ENCODE peak calls at places on chromosome 9, in six cellular contexts. W is CD8-positive, alpha-beta T cell; O is mesothelial cell of epicardium; H is MM.1S; K is astrocyte of the spinal cord; Y is A549. F is an unnamed sample.

GRCh38 chr9:89886281-89886700 is 281.5 kb downstream of the GADD45G start:
- DNase-seq in H (no peak), Y (no peak), O (no peak), K (peak), W (no peak), F (no peak)

GRCh38 chr9:106868096-106868495 is 5.1 kb downstream of the ZNF462 start:
- DNase-seq in W (no peak), Y (no peak), O (no peak), H (no peak), K (no peak), F (no peak)

GRCh38 chr9:2622361-2623045 is 916 bp downstream of the VLDLR start:
- DNase-seq in W (no peak), K (no peak), O (peak), H (no peak), Y (no peak), F (no peak)

GRCh38 chr9:115006660-115007059 is 76.3 kb upstream of the TNFSF8 start:
- DNase-seq in W (no peak), H (no peak), K (peak), O (no peak), Y (no peak), F (peak)

GRCh38 chr9:128045876-128046275 is 21.2 kb downstream of the NAIF1 start:
- DNase-seq in K (no peak), W (no peak), Y (no peak), O (no peak), H (no peak), F (no peak)

GRCh38 chr9:89880721-89881120 is 275.9 kb downstream of the GADD45G start:
- DNase-seq in K (no peak), W (no peak), O (no peak), Y (no peak), H (no peak), F (no peak)

GRCh38 chr9:107943901-107944300 is 454.3 kb upstream of the KLF4 start:
- DNase-seq in Y (no peak), H (no peak), W (no peak), O (no peak), K (no peak), F (no peak)

GRCh38 chr9:109781086-109781485 is 1.1 kb downstream of the PALM2AKAP2 start:
- DNase-seq in K (no peak), O (no peak), W (no peak), H (no peak), Y (no peak), F (no peak)

GRCh38 chr9:1994180-1994579 is 21.0 kb upstream of the SMARCA2 start:
- DNase-seq in K (no peak), H (no peak), O (no peak), W (no peak), Y (no peak), F (no peak)

GRCh38 chr9:120692901-120693573 is 21.2 kb downstream of the MEGF9 start:
- DNase-seq in H (no peak), Y (no peak), W (no peak), O (no peak), K (peak), F (peak)

GRCh38 chr9:38318755-38319495 is 73.6 kb upstream of the ALDH1B1 start:
- DNase-seq in K (peak), W (no peak), O (no peak), Y (peak), H (peak), F (no peak)

GRCh38 chr9:16090907-16091629 is 538.2 kb downstream of the CCDC171 start:
- DNase-seq in W (no peak), Y (no peak), O (no peak), K (no peak), H (no peak), F (no peak)

GRCh38 chr9:35605336-35606137 is 475 bp downstream of the TESK1 start:
- DNase-seq in W (peak), H (peak), Y (no peak), O (no peak), K (no peak), F (no peak)

GRCh38 chr9:92618633-92619225 is 51.2 kb downstream of the IPPK start:
- DNase-seq in W (no peak), Y (no peak), H (no peak), K (no peak), O (no peak), F (no peak)

GRCh38 chr9:113446323-113446740 is 17.2 kb upstream of the RGS3 start:
- DNase-seq in H (peak), Y (peak), O (no peak), W (no peak), K (peak), F (peak)

GRCh38 chr9:91785403-91785917 is 164.6 kb downstream of the ROR2 start:
- DNase-seq in H (no peak), Y (no peak), O (no peak), W (no peak), K (no peak), F (no peak)

GRCh38 chr9:80076105-80076504 is 504.3 kb downstream of the TLE4 start:
- DNase-seq in O (no peak), W (no peak), Y (no peak), H (no peak), K (no peak), F (no peak)

GRCh38 chr9:126126807-126127206 is 199.8 kb upstream of the MVB12B start:
- DNase-seq in H (no peak), Y (no peak), O (no peak), K (no peak), W (no peak), F (no peak)

GRCh38 chr9:69046723-69047122 is 11.2 kb downstream of the FXN start:
- DNase-seq in W (no peak), O (no peak), Y (no peak), K (no peak), H (no peak), F (no peak)

GRCh38 chr9:69049094-69049493 is 13.5 kb downstream of the FXN start:
- DNase-seq in O (no peak), Y (no peak), H (no peak), K (no peak), W (no peak), F (no peak)

GRCh38 chr9:69045821-69046220 is 10.3 kb downstream of the FXN start:
- DNase-seq in Y (no peak), H (no peak), O (no peak), W (no peak), K (no peak), F (no peak)

GRCh38 chr9:69044226-69045219 is 9.0 kb downstream of the FXN start:
- DNase-seq in K (peak), H (peak), W (no peak), Y (no peak), O (no peak), F (no peak)

GRCh38 chr9:69047331-69047730 is 11.8 kb downstream of the FXN start:
- DNase-seq in O (no peak), H (no peak), Y (no peak), K (peak), W (no peak), F (no peak)
- TF ChIP-seq CTCF in O (no peak), H (no peak), Y (no peak), K (no peak), W (no peak), F (no peak)

GRCh38 chr9:116861321-116861720 is 174.2 kb downstream of the TRIM32 start:
- DNase-seq in Y (no peak), W (no peak), O (no peak), K (no peak), H (no peak), F (no peak)

GRCh38 chr9:116855881-116856662 is 169.0 kb downstream of the TRIM32 start:
- DNase-seq in K (no peak), O (no peak), Y (no peak), H (no peak), W (no peak), F (no peak)

GRCh38 chr9:116857321-116857720 is 170.2 kb downstream of the TRIM32 start:
- DNase-seq in K (no peak), Y (no peak), H (no peak), O (no peak), W (no peak), F (no peak)

GRCh38 chr9:116860509-116861120 is 173.5 kb downstream of the TRIM32 start:
- DNase-seq in Y (peak), K (peak), W (no peak), O (peak), H (no peak), F (peak)

GRCh38 chr9:116859763-116860162 is 172.7 kb downstream of the TRIM32 start:
- DNase-seq in K (no peak), H (no peak), Y (no peak), W (no peak), O (no peak), F (no peak)
- TF ChIP-seq CTCF in K (no peak), H (no peak), Y (no peak), W (no peak), O (no peak), F (no peak)

GRCh38 chr9:136926154-136926704 is 18.3 kb downstream of the FBXW5 start:
- DNase-seq in Y (no peak), K (no peak), H (no peak), W (no peak), O (no peak), F (no peak)
- TF ChIP-seq CTCF in Y (peak), K (peak), H (no peak), W (no peak), O (no peak), F (peak)

GRCh38 chr9:131125038-131125287 is 423 bp upstream of the NUP214 start:
- DNase-seq in K (no peak), O (no peak), W (no peak), Y (peak), H (no peak), F (no peak)

GRCh38 chr9:131129183-131129582 is 3.8 kb downstream of the NUP214 start:
- DNase-seq in W (no peak), H (no peak), O (no peak), K (no peak), Y (no peak), F (no peak)

GRCh38 chr9:131126059-131126426 is 657 bp downstream of the NUP214 start:
- DNase-seq in W (no peak), O (no peak), K (no peak), H (no peak), Y (no peak), F (no peak)

GRCh38 chr9:131122158-131122557 is 3.2 kb upstream of the NUP214 start:
- DNase-seq in W (no peak), H (no peak), Y (no peak), K (no peak), O (no peak), F (no peak)

DNA sequence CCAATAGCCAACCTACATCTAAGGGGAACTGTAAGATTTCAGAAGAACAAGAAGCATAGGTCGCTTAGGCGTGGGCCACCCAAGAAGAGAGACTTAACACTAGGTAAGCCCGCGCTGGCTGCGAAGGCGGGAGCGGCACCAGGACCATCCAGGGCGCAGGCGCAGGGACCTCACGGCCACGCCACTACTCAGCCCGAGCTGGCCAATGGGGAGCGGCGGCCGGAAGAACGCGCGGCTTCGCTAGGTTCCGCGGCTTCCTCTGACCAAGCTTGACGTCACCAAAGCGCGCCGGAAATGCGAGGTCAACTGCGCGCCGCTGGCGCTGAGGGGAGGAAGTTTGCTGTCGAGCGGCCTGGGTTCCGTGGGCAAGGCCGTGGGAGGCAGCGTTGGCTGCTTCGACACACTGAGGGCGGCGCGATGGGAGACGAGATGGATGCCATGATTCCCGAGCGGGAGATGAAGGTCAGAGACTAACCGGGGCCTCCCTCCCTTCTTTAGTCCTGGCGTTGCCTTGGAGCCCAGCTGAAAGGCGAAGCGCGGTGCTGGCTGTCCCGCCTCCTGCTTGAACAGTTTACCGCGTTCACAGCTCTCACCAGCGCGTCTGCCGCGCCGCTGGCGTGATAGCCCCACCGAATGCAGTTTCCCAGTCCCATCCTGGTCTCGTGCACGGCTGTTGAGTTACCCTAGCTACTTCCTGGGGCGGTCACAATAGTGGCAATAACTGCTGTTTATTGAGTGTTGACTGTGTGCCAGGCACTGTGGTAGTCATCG is at the start of gene NUP214:
- DNase-seq in H (peak), K (peak), O (peak), Y (peak), W (peak), F (peak)
- TF ChIP-seq CTCF in H (no peak), K (no peak), O (no peak), Y (no peak), W (no peak), F (no peak)

GRCh38 chr9:117156771-117157535 is 257.9 kb downstream of the ASTN2 start:
- DNase-seq in K (no peak), Y (no peak), H (no peak), O (no peak), W (no peak), F (no peak)

GRCh38 chr9:117156150-117156688 is 258.6 kb downstream of the ASTN2 start:
- DNase-seq in K (no peak), O (no peak), Y (no peak), H (no peak), W (no peak), F (no peak)

GRCh38 chr9:117164512-117164911 is 250.3 kb downstream of the ASTN2 start:
- DNase-seq in Y (no peak), W (no peak), O (no peak), H (no peak), K (no peak), F (no peak)

DNA sequence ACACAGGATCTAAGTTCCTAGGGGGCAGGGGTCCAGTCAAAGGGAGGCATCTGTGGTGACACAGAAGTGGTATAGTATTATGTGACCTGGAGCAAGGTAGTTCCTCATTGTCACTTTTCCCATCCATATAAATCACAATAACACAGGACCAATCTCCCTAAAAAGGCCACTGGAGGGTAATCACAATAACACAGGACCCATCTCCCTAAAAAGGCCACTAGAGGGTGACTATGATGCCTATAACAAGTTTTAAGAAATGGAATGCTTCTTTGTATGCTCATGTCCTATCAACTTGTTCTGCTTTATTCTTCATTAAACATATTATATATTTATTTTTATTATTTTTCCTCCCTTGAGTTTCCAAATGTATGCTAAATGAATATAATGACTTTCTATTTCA is 254.6 kb downstream of the ASTN2 start:
- DNase-seq in W (no peak), K (no peak), H (no peak), Y (peak), O (no peak), F (no peak)
- TF ChIP-seq CTCF in W (no peak), K (peak), H (no peak), Y (peak), O (no peak), F (peak)

GRCh38 chr9:21967169-21967568 is 27.0 kb downstream of the CDKN2A start:
- DNase-seq in K (no peak), W (no peak), H (no peak), Y (no peak), O (no peak), F (no peak)

GRCh38 chr9:21964925-21965385 is 29.2 kb downstream of the CDKN2A start:
- DNase-seq in K (peak), Y (no peak), W (peak), H (peak), O (no peak), F (no peak)

GRCh38 chr9:21967707-21968106 is 26.5 kb downstream of the CDKN2A start:
- DNase-seq in H (no peak), K (no peak), W (no peak), Y (no peak), O (no peak), F (no peak)

GRCh38 chr9:21966140-21966851 is 27.9 kb downstream of the CDKN2A start:
- DNase-seq in Y (no peak), W (no peak), K (no peak), H (no peak), O (no peak), F (no peak)

DNA sequence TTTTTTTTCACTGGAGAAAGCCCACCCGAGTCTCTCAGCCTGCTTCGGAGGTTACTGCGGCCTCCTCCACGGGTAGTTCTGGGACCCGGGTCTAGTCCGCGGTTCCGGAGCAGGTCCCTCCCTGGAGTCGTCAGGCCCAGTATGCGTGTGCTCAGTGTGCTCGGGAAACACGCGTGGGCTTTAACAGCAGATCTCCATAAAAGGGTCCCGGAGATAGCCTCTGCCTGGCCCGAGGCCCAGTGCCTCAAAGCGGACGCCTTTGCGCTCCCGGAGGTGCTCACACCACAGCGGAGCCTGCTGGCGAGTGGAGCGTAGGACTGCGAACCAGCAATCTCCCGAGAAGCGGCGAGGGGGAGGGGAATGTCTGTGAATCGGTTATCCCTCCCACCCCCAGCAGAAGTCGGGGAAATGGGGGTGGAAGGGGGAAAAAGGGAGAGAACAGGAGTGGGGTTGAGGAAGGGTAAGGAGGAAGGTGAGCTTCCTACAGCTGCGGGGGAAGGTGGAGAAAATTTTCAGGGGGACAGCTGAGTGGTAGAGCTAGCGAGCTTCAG is 28.7 kb downstream of the CDKN2A start:
- DNase-seq in K (peak), H (no peak), O (peak), Y (no peak), W (peak), F (peak)
- TF ChIP-seq CTCF in K (peak), H (peak), O (no peak), Y (no peak), W (no peak), F (peak)

GRCh38 chr9:33289501-33289900 is 815 bp upstream of the NFX1 start:
- DNase-seq in Y (no peak), O (no peak), W (peak), H (no peak), K (peak), F (no peak)

GRCh38 chr9:33288235-33288634 is 2.1 kb upstream of the NFX1 start:
- DNase-seq in O (no peak), H (no peak), K (no peak), Y (no peak), W (no peak), F (no peak)

GRCh38 chr9:33285502-33285901 is 4.8 kb upstream of the NFX1 start:
- DNase-seq in W (no peak), Y (no peak), K (no peak), O (no peak), H (no peak), F (no peak)

GRCh38 chr9:33288828-33289483 is 1.4 kb upstream of the NFX1 start:
- DNase-seq in O (no peak), K (no peak), H (no peak), W (no peak), Y (no peak), F (no peak)

GRCh38 chr9:33287087-33287490 is 3.2 kb upstream of the NFX1 start:
- DNase-seq in K (peak), H (peak), W (peak), O (no peak), Y (peak), F (peak)
- TF ChIP-seq CTCF in K (peak), H (peak), W (peak), O (no peak), Y (peak), F (peak)

GRCh38 chr9:121713400-121714070 is 62.1 kb downstream of the DAB2IP start:
- DNase-seq in O (no peak), K (no peak), H (no peak), W (no peak), Y (no peak), F (no peak)
- TF ChIP-seq CTCF in O (no peak), K (no peak), H (no peak), W (no peak), Y (no peak), F (no peak)

GRCh38 chr9:101393135-101393534 is 5.3 kb downstream of the MRPL50 start:
- DNase-seq in Y (no peak), K (no peak), W (no peak), H (no peak), O (no peak), F (no peak)

GRCh38 chr9:101383361-101383760 is 1.4 kb downstream of the BAAT start:
- DNase-seq in W (no peak), K (no peak), O (no peak), Y (no peak), H (no peak), F (no peak)

GRCh38 chr9:101388507-101388993 is 3.7 kb upstream of the BAAT start:
- DNase-seq in O (no peak), K (no peak), W (no peak), H (no peak), Y (peak), F (no peak)

GRCh38 chr9:101387871-101388506 is 3.2 kb upstream of the BAAT start:
- DNase-seq in K (peak), W (no peak), O (no peak), Y (peak), H (peak), F (peak)
- TF ChIP-seq CTCF in K (peak), W (peak), O (no peak), Y (peak), H (peak), F (peak)

DNA sequence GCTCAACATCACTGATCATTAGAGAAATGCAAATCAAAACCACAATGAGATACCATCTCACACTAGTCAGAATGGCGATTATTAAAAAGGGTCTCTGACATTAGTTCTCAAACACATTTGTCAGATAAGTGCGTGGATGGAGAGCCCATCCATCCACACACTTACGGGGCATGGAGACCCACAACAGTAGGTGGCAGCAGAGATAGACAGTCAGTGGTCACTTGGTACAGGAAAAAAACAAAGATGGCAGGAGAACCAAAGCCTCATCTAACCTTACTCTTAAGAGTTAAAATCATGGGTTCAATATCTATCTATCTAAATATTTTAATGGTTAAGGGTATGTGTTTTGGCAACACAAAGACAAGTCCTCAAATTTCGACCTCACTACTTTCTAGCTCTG is 1378.7 kb upstream of the C9orf72 start:
- DNase-seq in O (no peak), K (peak), H (no peak), Y (peak), W (no peak), F (no peak)
- TF ChIP-seq CTCF in O (no peak), K (peak), H (no peak), Y (no peak), W (no peak), F (peak)